ENCODE peak calls at places on chromosomes 13 and 19, in seven cellular contexts. One of them, this sample, is unnamed.

GRCh38 chr13:113793718-113794085 is 34.7 kb downstream of the TMEM255B start:
- DNase-seq in prostate gland: no peak
- DNase-seq in stomach: no peak
- DNase-seq in NB4: no peak
- DNase-seq in breast epithelium: peak; percentile 39
- DNase-seq in nephron progenitor cell: no peak
- DNase-seq in H9: no peak
- DNase-seq in this sample: no peak

GRCh38 chr13:78393286-78393685 is 210.1 kb downstream of the POU4F1 start:
- DNase-seq in stomach: no peak
- DNase-seq in nephron progenitor cell: no peak
- DNase-seq in NB4: no peak
- DNase-seq in prostate gland: no peak
- DNase-seq in breast epithelium: no peak
- DNase-seq in H9: no peak
- DNase-seq in this sample: no peak

GRCh38 chr19:31725051-31725450 is 375.8 kb upstream of the TSHZ3 start:
- DNase-seq in breast epithelium: no peak
- DNase-seq in prostate gland: no peak
- DNase-seq in NB4: no peak
- DNase-seq in nephron progenitor cell: no peak
- DNase-seq in H9: peak; percentile 6
- DNase-seq in stomach: no peak
- DNase-seq in this sample: no peak

GRCh38 chr19:7575426-7576040 is 20.1 kb upstream of the CAMSAP3 start:
- DNase-seq in stomach: no peak
- DNase-seq in prostate gland: no peak
- DNase-seq in NB4: peak; percentile 67
- DNase-seq in nephron progenitor cell: no peak
- DNase-seq in H9: no peak
- DNase-seq in breast epithelium: no peak
- DNase-seq in this sample: no peak

GRCh38 chr13:98839826-98840769 is 87.6 kb upstream of the SLC15A1 start:
- DNase-seq in prostate gland: peak; percentile 43
- DNase-seq in breast epithelium: no peak
- DNase-seq in NB4: peak; percentile 65
- DNase-seq in nephron progenitor cell: peak; percentile 76
- DNase-seq in stomach: peak; percentile 62
- DNase-seq in H9: peak; percentile 90
- DNase-seq in this sample: no peak

GRCh38 chr19:11995174-11995573 is 30.3 kb downstream of the ZNF763 start:
- DNase-seq in NB4: peak; percentile 65
- DNase-seq in prostate gland: no peak
- DNase-seq in nephron progenitor cell: no peak
- DNase-seq in breast epithelium: no peak
- DNase-seq in stomach: no peak
- DNase-seq in H9: no peak
- DNase-seq in this sample: no peak

GRCh38 chr13:69243366-69243765 is 864.3 kb upstream of the ATXN8OS start:
- DNase-seq in H9: no peak
- DNase-seq in NB4: no peak
- DNase-seq in breast epithelium: no peak
- DNase-seq in prostate gland: no peak
- DNase-seq in stomach: no peak
- DNase-seq in nephron progenitor cell: no peak
- DNase-seq in this sample: no peak

GRCh38 chr19:14107581-14108461 is 9.7 kb downstream of the PRKACA start:
- DNase-seq in NB4: no peak
- DNase-seq in H9: no peak
- DNase-seq in breast epithelium: no peak
- DNase-seq in stomach: no peak
- DNase-seq in nephron progenitor cell: no peak
- DNase-seq in prostate gland: no peak
- DNase-seq in this sample: no peak

GRCh38 chr19:39297931-39298634 is 1.9 kb downstream of the IFNL1 start:
- DNase-seq in NB4: no peak
- DNase-seq in stomach: peak; percentile 40
- DNase-seq in breast epithelium: no peak
- DNase-seq in prostate gland: no peak
- DNase-seq in H9: no peak
- DNase-seq in nephron progenitor cell: no peak
- DNase-seq in this sample: no peak

GRCh38 chr19:29650988-29651387 is 14.3 kb upstream of the PLEKHF1 start:
- DNase-seq in nephron progenitor cell: no peak
- DNase-seq in NB4: no peak
- DNase-seq in prostate gland: no peak
- DNase-seq in stomach: no peak
- DNase-seq in H9: no peak
- DNase-seq in breast epithelium: peak; percentile 7
- DNase-seq in this sample: no peak

GRCh38 chr13:33799950-33800592 is 17.9 kb upstream of the RFC3 start:
- DNase-seq in nephron progenitor cell: no peak
- DNase-seq in stomach: no peak
- DNase-seq in NB4: peak; percentile 50
- DNase-seq in H9: no peak
- DNase-seq in prostate gland: no peak
- DNase-seq in breast epithelium: no peak
- DNase-seq in this sample: no peak

GRCh38 chr13:44040070-44040753 is 160.5 kb downstream of the LACC1 start:
- DNase-seq in stomach: no peak
- DNase-seq in H9: no peak
- DNase-seq in NB4: peak; percentile 9
- DNase-seq in prostate gland: no peak
- DNase-seq in breast epithelium: no peak
- DNase-seq in nephron progenitor cell: no peak
- DNase-seq in this sample: no peak

GRCh38 chr19:46841458-46842083 is 9.1 kb downstream of the AP2S1 start:
- DNase-seq in NB4: no peak
- DNase-seq in nephron progenitor cell: no peak
- DNase-seq in stomach: peak; percentile 35
- DNase-seq in prostate gland: peak; percentile 67
- DNase-seq in H9: no peak
- DNase-seq in breast epithelium: no peak
- DNase-seq in this sample: no peak

GRCh38 chr13:51303063-51303552 is 36.4 kb upstream of the SERPINE3 start:
- DNase-seq in breast epithelium: no peak
- DNase-seq in NB4: no peak
- DNase-seq in stomach: no peak
- DNase-seq in nephron progenitor cell: no peak
- DNase-seq in prostate gland: no peak
- DNase-seq in H9: peak; percentile 88
- DNase-seq in this sample: no peak

GRCh38 chr13:89673789-89674311 is 1673.6 kb upstream of the MIR17HG start:
- DNase-seq in prostate gland: no peak
- DNase-seq in NB4: no peak
- DNase-seq in breast epithelium: no peak
- DNase-seq in H9: no peak
- DNase-seq in stomach: no peak
- DNase-seq in nephron progenitor cell: no peak
- DNase-seq in this sample: no peak

GRCh38 chr19:17020380-17020779 is 6.2 kb downstream of the CPAMD8 start:
- DNase-seq in breast epithelium: no peak
- DNase-seq in NB4: no peak
- DNase-seq in H9: no peak
- DNase-seq in nephron progenitor cell: no peak
- DNase-seq in stomach: no peak
- DNase-seq in prostate gland: no peak
- DNase-seq in this sample: no peak

GRCh38 chr13:102402292-102402691 is 444 bp upstream of the FGF14 start:
- DNase-seq in H9: peak; percentile 92
- DNase-seq in breast epithelium: no peak
- DNase-seq in stomach: no peak
- DNase-seq in prostate gland: no peak
- DNase-seq in nephron progenitor cell: peak; percentile 53
- DNase-seq in NB4: no peak
- DNase-seq in this sample: no peak

GRCh38 chr13:30466841-30467252 is 1.1 kb upstream of the HMGB1 start:
- DNase-seq in prostate gland: no peak
- DNase-seq in stomach: no peak
- DNase-seq in nephron progenitor cell: no peak
- DNase-seq in breast epithelium: no peak
- DNase-seq in NB4: peak; percentile 87
- DNase-seq in H9: no peak
- DNase-seq in this sample: no peak

GRCh38 chr13:69704311-69704710 is 403.3 kb upstream of the ATXN8OS start:
- DNase-seq in H9: no peak
- DNase-seq in stomach: no peak
- DNase-seq in breast epithelium: no peak
- DNase-seq in nephron progenitor cell: no peak
- DNase-seq in prostate gland: no peak
- DNase-seq in NB4: no peak
- DNase-seq in this sample: no peak

GRCh38 chr13:54433511-54434206 is 1405.0 kb downstream of the OLFM4 start:
- DNase-seq in NB4: no peak
- DNase-seq in H9: no peak
- DNase-seq in nephron progenitor cell: no peak
- DNase-seq in breast epithelium: no peak
- DNase-seq in stomach: peak; percentile 58
- DNase-seq in prostate gland: no peak
- DNase-seq in this sample: no peak

GRCh38 chr13:97710797-97711196 is 242.7 kb upstream of the IPO5 start:
- DNase-seq in NB4: no peak
- DNase-seq in H9: no peak
- DNase-seq in nephron progenitor cell: no peak
- DNase-seq in breast epithelium: no peak
- DNase-seq in stomach: no peak
- DNase-seq in prostate gland: no peak
- DNase-seq in this sample: no peak

GRCh38 chr19:19185853-19186728 is 5.9 kb downstream of the BORCS8 start:
- DNase-seq in NB4: peak; percentile 81
- DNase-seq in breast epithelium: no peak
- DNase-seq in stomach: peak; percentile 37
- DNase-seq in prostate gland: no peak
- DNase-seq in H9: peak; percentile 91
- DNase-seq in nephron progenitor cell: peak; percentile 59
- DNase-seq in this sample: no peak
- TF ChIP-seq CTCF in NB4: peak; percentile 52
- TF ChIP-seq CTCF in breast epithelium: peak; percentile 19
- TF ChIP-seq CTCF in stomach: peak; percentile 47
- TF ChIP-seq CTCF in prostate gland: peak; percentile 23
- TF ChIP-seq CTCF in H9: peak; percentile 96
- TF ChIP-seq CTCF in nephron progenitor cell: peak; percentile 64
- TF ChIP-seq CTCF in this sample: no peak

GRCh38 chr19:34018546-34018945 is 153.8 kb upstream of the LSM14A start:
- DNase-seq in H9: no peak
- DNase-seq in NB4: no peak
- DNase-seq in nephron progenitor cell: no peak
- DNase-seq in prostate gland: no peak
- DNase-seq in stomach: no peak
- DNase-seq in breast epithelium: no peak
- DNase-seq in this sample: no peak

DNA sequence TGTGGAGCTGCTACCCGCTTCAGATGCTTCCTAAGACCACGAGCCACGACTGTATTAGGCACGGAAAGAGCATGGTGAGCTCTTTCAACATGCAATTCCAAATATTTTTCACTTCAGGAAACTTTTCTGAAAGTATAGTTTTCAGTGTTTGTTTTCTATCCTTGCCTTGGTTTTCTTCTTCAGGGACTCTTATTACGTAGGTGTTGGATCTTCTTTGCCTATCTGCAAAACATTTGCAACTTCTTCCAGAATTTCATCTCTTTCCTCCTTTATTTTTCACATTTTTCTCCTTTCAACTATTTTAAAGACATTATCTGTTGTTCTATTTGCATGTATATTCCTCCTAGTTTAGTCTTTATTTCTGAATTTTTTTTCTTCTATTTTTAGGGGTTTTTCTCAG is 148.9 kb upstream of the LSM14A start:
- DNase-seq in nephron progenitor cell: no peak
- DNase-seq in prostate gland: no peak
- DNase-seq in breast epithelium: no peak
- DNase-seq in stomach: no peak
- DNase-seq in NB4: no peak
- DNase-seq in H9: no peak
- DNase-seq in this sample: no peak
- TF ChIP-seq CTCF in nephron progenitor cell: no peak
- TF ChIP-seq CTCF in prostate gland: no peak
- TF ChIP-seq CTCF in breast epithelium: no peak
- TF ChIP-seq CTCF in stomach: no peak
- TF ChIP-seq CTCF in NB4: no peak
- TF ChIP-seq CTCF in H9: no peak
- TF ChIP-seq CTCF in this sample: no peak

DNA sequence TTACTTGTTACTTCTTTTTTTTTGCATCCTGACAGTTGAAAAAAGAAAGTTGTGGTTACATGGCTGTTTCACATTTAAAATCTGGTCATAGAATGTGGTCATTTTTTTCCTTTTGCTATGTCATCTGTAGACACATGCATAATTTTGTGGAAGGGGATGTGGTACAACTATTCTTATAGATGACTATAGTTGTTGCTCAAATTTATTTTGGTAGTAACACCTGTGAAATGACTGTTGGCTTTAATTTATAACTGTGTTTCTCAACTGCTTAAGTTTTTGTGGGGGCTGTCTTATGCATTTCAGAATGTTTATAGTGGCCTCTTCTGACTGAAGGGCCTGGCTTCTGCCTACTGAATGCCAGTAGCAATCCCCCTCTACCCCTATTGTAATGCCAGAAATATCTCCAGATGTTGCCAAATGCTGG is 130.5 kb downstream of the PAN3 start:
- DNase-seq in prostate gland: no peak
- DNase-seq in NB4: peak; percentile 89
- DNase-seq in H9: no peak
- DNase-seq in stomach: no peak
- DNase-seq in breast epithelium: no peak
- DNase-seq in nephron progenitor cell: no peak
- DNase-seq in this sample: no peak
- TF ChIP-seq CTCF in prostate gland: no peak
- TF ChIP-seq CTCF in NB4: no peak
- TF ChIP-seq CTCF in H9: no peak
- TF ChIP-seq CTCF in stomach: no peak
- TF ChIP-seq CTCF in breast epithelium: no peak
- TF ChIP-seq CTCF in nephron progenitor cell: no peak
- TF ChIP-seq CTCF in this sample: no peak

GRCh38 chr19:15812059-15812722 is 3.3 kb downstream of the OR10H1 start:
- DNase-seq in prostate gland: peak; percentile 58
- DNase-seq in breast epithelium: no peak
- DNase-seq in nephron progenitor cell: no peak
- DNase-seq in NB4: peak; percentile 40
- DNase-seq in H9: no peak
- DNase-seq in stomach: peak; percentile 40
- DNase-seq in this sample: no peak

GRCh38 chr19:15815306-15815705 is at the start of gene OR10H1:
- DNase-seq in prostate gland: peak; percentile 16
- DNase-seq in nephron progenitor cell: no peak
- DNase-seq in breast epithelium: no peak
- DNase-seq in H9: no peak
- DNase-seq in NB4: no peak
- DNase-seq in stomach: no peak
- DNase-seq in this sample: no peak

GRCh38 chr19:15813916-15814315 is 1.5 kb downstream of the OR10H1 start:
- DNase-seq in breast epithelium: no peak
- DNase-seq in NB4: peak; percentile 17
- DNase-seq in prostate gland: no peak
- DNase-seq in stomach: no peak
- DNase-seq in nephron progenitor cell: no peak
- DNase-seq in H9: no peak
- DNase-seq in this sample: no peak

GRCh38 chr19:15811476-15811875 is 4.0 kb downstream of the OR10H1 start:
- DNase-seq in prostate gland: no peak
- DNase-seq in H9: no peak
- DNase-seq in stomach: no peak
- DNase-seq in breast epithelium: no peak
- DNase-seq in NB4: no peak
- DNase-seq in nephron progenitor cell: no peak
- DNase-seq in this sample: no peak

GRCh38 chr19:15810335-15810734 is 5.1 kb downstream of the OR10H1 start:
- DNase-seq in H9: no peak
- DNase-seq in nephron progenitor cell: no peak
- DNase-seq in breast epithelium: no peak
- DNase-seq in prostate gland: no peak
- DNase-seq in stomach: peak; percentile 27
- DNase-seq in NB4: peak; percentile 19
- DNase-seq in this sample: no peak
- TF ChIP-seq CTCF in H9: no peak
- TF ChIP-seq CTCF in nephron progenitor cell: no peak
- TF ChIP-seq CTCF in breast epithelium: peak; percentile 18
- TF ChIP-seq CTCF in prostate gland: peak; percentile 49
- TF ChIP-seq CTCF in stomach: no peak
- TF ChIP-seq CTCF in NB4: peak; percentile 10
- TF ChIP-seq CTCF in this sample: no peak

This sample was measured in omental fat pad.